ENCODE peak calls at places on chromosome 7, in ten cellular contexts. G is nephron progenitor cell; A is astrocyte; H is psoas muscle; O is RWPE2; W is ACHN; J is activated naive CD4-positive, alpha-beta T cell; N is stimulated activated CD4-positive, alpha-beta T cell treated with anti-CD3 and anti-CD28 coated beads, Interleukin-2, amount 100 ng/mL, for 48 hours; B is epithelial cell of proximal tubule; D is GM19239. K is an unnamed sample.
A peak's percentile ranks its signal among the peaks of the same experiment; 100 is the strongest.

GRCh38 chr7:98647326-98647725 is 30.2 kb downstream of the NPTX2 start:
- DNase-seq in G (no peak), A (no peak), H (no peak), O (no peak), W (no peak), J (no peak), N (no peak), B (no peak), D (no peak), K (no peak)

GRCh38 chr7:98058186-98058585 is 48.5 kb upstream of the LMTK2 start:
- DNase-seq in G (no peak), A (no peak), H (no peak), O (no peak), W (no peak), J (no peak), N (no peak), B (no peak), D (no peak), K (no peak)

GRCh38 chr7:43591551-43592180 is 8.8 kb downstream of the STK17A start:
- DNase-seq in G (no peak), A (peak; percentile 55), H (no peak), O (no peak), W (peak; percentile 55), J (no peak), N (no peak), B (peak; percentile 91), D (no peak), K (peak; percentile 32)

GRCh38 chr7:91945476-91945875 is 4.8 kb downstream of the AKAP9 start:
- DNase-seq in G (no peak), A (no peak), H (no peak), O (no peak), W (no peak), J (no peak), N (no peak), B (no peak), D (no peak), K (no peak)

GRCh38 chr7:69800495-69800894 is 202.2 kb downstream of the AUTS2 start:
- DNase-seq in G (peak; percentile 37), A (peak; percentile 40), H (no peak), O (no peak), W (peak; percentile 5), J (no peak), N (no peak), B (peak; percentile 3), D (no peak), K (no peak)

GRCh38 chr7:148699024-148699771 is 495 bp downstream of the CUL1 start:
- DNase-seq in G (peak; percentile 69), A (peak; percentile 38), H (peak; percentile 76), O (no peak), W (peak; percentile 64), J (peak; percentile 34), N (peak; percentile 45), B (no peak), D (peak; percentile 42), K (peak; percentile 63)

GRCh38 chr7:136234040-136234439 is 256.9 kb upstream of the MTPN start:
- DNase-seq in G (no peak), A (peak; percentile 1), H (no peak), O (no peak), W (no peak), J (no peak), N (no peak), B (no peak), D (no peak), K (no peak)

GRCh38 chr7:38825721-38826440 is 83.1 kb downstream of the VPS41 start:
- DNase-seq in G (no peak), A (no peak), H (no peak), O (no peak), W (no peak), J (no peak), N (no peak), B (no peak), D (no peak), K (peak; percentile 41)

GRCh38 chr7:40826419-40827216 is 691.8 kb downstream of the SUGCT start:
- DNase-seq in G (no peak), A (peak; percentile 54), H (no peak), O (no peak), W (no peak), J (no peak), N (no peak), B (no peak), D (no peak), K (no peak)

GRCh38 chr7:159119026-159119741 is 25.5 kb downstream of the VIPR2 start:
- DNase-seq in G (no peak), A (no peak), H (no peak), O (no peak), W (no peak), J (no peak), N (no peak), B (no peak), D (no peak), K (no peak)

GRCh38 chr7:44738031-44738730 is 10.5 kb upstream of the ZMIZ2 start:
- DNase-seq in G (no peak), A (no peak), H (no peak), O (no peak), W (no peak), J (no peak), N (no peak), B (no peak), D (no peak), K (no peak)

GRCh38 chr7:128148676-128149075 is 92.4 kb upstream of the LEP start:
- DNase-seq in G (no peak), A (no peak), H (no peak), O (no peak), W (peak; percentile 23), J (no peak), N (no peak), B (no peak), D (no peak), K (no peak)

GRCh38 chr7:7426686-7427085 is 109.0 kb downstream of the COL28A1 start:
- DNase-seq in G (no peak), A (no peak), H (no peak), O (no peak), W (no peak), J (no peak), N (no peak), B (no peak), D (no peak), K (no peak)

GRCh38 chr7:131328387-131329175 is 905 bp downstream of the MKLN1 start:
- DNase-seq in G (no peak), A (peak; percentile 25), H (no peak), O (no peak), W (peak; percentile 45), J (no peak), N (no peak), B (no peak), D (no peak), K (peak; percentile 44)

GRCh38 chr7:41878331-41879112 is 175.6 kb upstream of the INHBA start:
- DNase-seq in G (no peak), A (peak; percentile 72), H (no peak), O (no peak), W (no peak), J (no peak), N (no peak), B (no peak), D (no peak), K (no peak)

GRCh38 chr7:11327633-11328032 is 354.0 kb downstream of the PHF14 start:
- DNase-seq in G (no peak), A (no peak), H (no peak), O (no peak), W (no peak), J (no peak), N (no peak), B (no peak), D (no peak), K (no peak)

GRCh38 chr7:36208997-36209813 is 56.2 kb downstream of the EEPD1 start:
- DNase-seq in G (no peak), A (no peak), H (no peak), O (no peak), W (no peak), J (no peak), N (no peak), B (no peak), D (no peak), K (no peak)

GRCh38 chr7:77426521-77427051 is 10.4 kb upstream of the GSAP start:
- DNase-seq in G (no peak), A (peak; percentile 64), H (no peak), O (no peak), W (peak; percentile 72), J (no peak), N (no peak), B (no peak), D (no peak), K (no peak)

GRCh38 chr7:32428546-32428945 is 61.6 kb downstream of the LSM5 start:
- DNase-seq in G (no peak), A (no peak), H (no peak), O (no peak), W (no peak), J (no peak), N (no peak), B (no peak), D (no peak), K (no peak)

GRCh38 chr7:4814463-4814862 is 39.0 kb downstream of the AP5Z1 start:
- DNase-seq in G (no peak), A (no peak), H (no peak), O (no peak), W (no peak), J (no peak), N (no peak), B (no peak), D (no peak), K (no peak)

GRCh38 chr7:158802535-158803199 is 26.6 kb downstream of the ESYT2 start:
- DNase-seq in G (no peak), A (peak; percentile 67), H (no peak), O (no peak), W (peak; percentile 85), J (no peak), N (no peak), B (peak; percentile 67), D (no peak), K (no peak)

GRCh38 chr7:5758753-5759330 is 22.6 kb downstream of the RNF216 start:
- DNase-seq in G (no peak), A (no peak), H (no peak), O (no peak), W (no peak), J (no peak), N (no peak), B (no peak), D (no peak), K (no peak)

GRCh38 chr7:31974351-31974750 is 95.9 kb downstream of the PDE1C start:
- DNase-seq in G (no peak), A (no peak), H (no peak), O (no peak), W (no peak), J (no peak), N (no peak), B (no peak), D (no peak), K (no peak)

GRCh38 chr7:75534727-75535307 is 42.7 kb downstream of the SPDYE5 start:
- DNase-seq in G (no peak), A (peak; percentile 84), H (no peak), O (no peak), W (peak; percentile 22), J (no peak), N (no peak), B (no peak), D (peak; percentile 36), K (no peak)

GRCh38 chr7:129785457-129786178 is 167.1 kb downstream of the UBE2H start:
- DNase-seq in G (peak; percentile 51), A (no peak), H (no peak), O (peak; percentile 37), W (no peak), J (no peak), N (no peak), B (no peak), D (no peak), K (no peak)

GRCh38 chr7:40232242-40232929 is 97.6 kb downstream of the SUGCT start:
- DNase-seq in G (peak; percentile 8), A (peak; percentile 61), H (no peak), O (no peak), W (peak; percentile 87), J (no peak), N (no peak), B (no peak), D (no peak), K (peak; percentile 72)

GRCh38 chr7:154720016-154720415 is 282.9 kb downstream of the PAXIP1 start:
- DNase-seq in G (no peak), A (no peak), H (no peak), O (no peak), W (no peak), J (no peak), N (no peak), B (no peak), D (no peak), K (no peak)

GRCh38 chr7:74344128-74344496 is 54.9 kb downstream of the CLIP2 start:
- DNase-seq in G (no peak), A (peak; percentile 53), H (no peak), O (no peak), W (peak; percentile 78), J (no peak), N (no peak), B (no peak), D (no peak), K (no peak)